ENCODE peak calls at places on chromosomes 2 and 18, in four cellular contexts. D, C, T and V are unnamed samples.

GRCh38 chr2:215417400-215417951 is 18.4 kb downstream of the FN1 start:
- DNase-seq in C (peak; percentile 28), T (no peak), D (no peak), V (no peak)

GRCh38 chr2:233414777-233415570 is 60.7 kb downstream of the DGKD start:
- DNase-seq in C (no peak), D (no peak), T (no peak), V (peak; percentile 79)

GRCh38 chr2:79935771-79936657 is 368.5 kb downstream of the LRRTM1 start:
- DNase-seq in D (peak; percentile 30), C (peak; percentile 72), T (no peak), V (peak; percentile 25)

GRCh38 chr18:8373486-8373885 is 235.8 kb upstream of the RAB12 start:
- DNase-seq in T (no peak), D (no peak), C (no peak), V (no peak)

GRCh38 chr2:12778811-12779574 is 62.3 kb downstream of the TRIB2 start:
- DNase-seq in C (no peak), T (no peak), D (no peak), V (no peak)

GRCh38 chr18:57122906-57123510 is 23.9 kb upstream of the BOD1L2 start:
- DNase-seq in T (no peak), C (no peak), D (no peak), V (no peak)

GRCh38 chr2:224999784-225000183 is 42.5 kb downstream of the DOCK10 start:
- DNase-seq in D (no peak), C (no peak), T (no peak), V (no peak)

GRCh38 chr2:42169869-42170465 is 814 bp downstream of the EML4 start:
- DNase-seq in T (peak; percentile 23), D (no peak), C (no peak), V (no peak)

GRCh38 chr2:209526541-209526940 is 102.7 kb downstream of the MAP2 start:
- DNase-seq in D (no peak), T (no peak), C (no peak), V (no peak)

GRCh38 chr2:200300650-200301314 is 5.7 kb upstream of the SPATS2L start:
- DNase-seq in T (no peak), D (peak; percentile 40), C (no peak), V (no peak)